ENCODE peak calls at places on chromosome 13, in seven cellular contexts. W is LNCaP clone FGC; J is lower lobe of right lung; T is neural progenitor cell; N is stimulated activated CD4-positive, alpha-beta T cell treated with anti-CD3 and anti-CD28 coated beads, TNF-alpha, amount 100 ng/mL, for 24 hours; G is GM13977; U is germinal center. C is an unnamed sample.
A peak's percentile ranks its signal among the peaks of the same experiment; 100 is the strongest.

GRCh38 chr13:105572401-105572800 is 963.1 kb downstream of the EFNB2 start:
- DNase-seq in W (no peak), J (no peak), T (no peak), N (no peak), G (no peak), U (no peak), C (peak; percentile 24)

GRCh38 chr13:48246097-48246496 is 13.1 kb downstream of the ITM2B start:
- DNase-seq in W (no peak), J (no peak), T (no peak), N (no peak), G (no peak), U (no peak), C (no peak)

GRCh38 chr13:25881946-25882574 is 169.8 kb downstream of the SHISA2 start:
- DNase-seq in W (no peak), J (no peak), T (peak; percentile 91), N (no peak), G (no peak), U (no peak), C (peak; percentile 87)

GRCh38 chr13:105643966-105644365 is 891.5 kb downstream of the EFNB2 start:
- DNase-seq in W (no peak), J (no peak), T (no peak), N (no peak), G (no peak), U (no peak), C (no peak)

GRCh38 chr13:82878536-82878935 is 1003.7 kb downstream of the SLITRK1 start:
- DNase-seq in W (peak; percentile 71), J (no peak), T (no peak), N (no peak), G (no peak), U (no peak), C (peak; percentile 66)

GRCh38 chr13:113923376-113924063 is 50.4 kb downstream of the C13orf46 start:
- DNase-seq in W (no peak), J (no peak), T (no peak), N (no peak), G (no peak), U (no peak), C (no peak)

GRCh38 chr13:113105032-113105993 is at the start of gene F7:
- DNase-seq in W (peak; percentile 11), J (no peak), T (no peak), N (no peak), G (no peak), U (no peak), C (no peak)

GRCh38 chr13:37816276-37816675 is 53.3 kb downstream of the TRPC4 start:
- DNase-seq in W (no peak), J (no peak), T (no peak), N (no peak), G (no peak), U (no peak), C (no peak)

GRCh38 chr13:51397262-51397933 is 55.4 kb downstream of the INTS6 start:
- DNase-seq in W (peak; percentile 83), J (no peak), T (peak; percentile 21), N (no peak), G (no peak), U (no peak), C (peak; percentile 57)

GRCh38 chr13:33933810-33934209 is 115.9 kb downstream of the RFC3 start:
- DNase-seq in W (no peak), J (no peak), T (no peak), N (no peak), G (no peak), U (no peak), C (no peak)

GRCh38 chr13:24827799-24828198 is 63.8 kb downstream of the RNF17 start:
- DNase-seq in W (no peak), J (no peak), T (no peak), N (no peak), G (no peak), U (no peak), C (no peak)

GRCh38 chr13:23965346-23965745 is 68.0 kb upstream of the C1QTNF9B start:
- DNase-seq in W (no peak), J (no peak), T (no peak), N (no peak), G (no peak), U (no peak), C (no peak)

GRCh38 chr13:84121456-84121855 is 239.2 kb upstream of the SLITRK1 start:
- DNase-seq in W (no peak), J (no peak), T (peak; percentile 40), N (no peak), G (no peak), U (no peak), C (peak; percentile 44)

GRCh38 chr13:113083402-113084061 is 22.1 kb upstream of the F7 start:
- DNase-seq in W (peak; percentile 93), J (peak; percentile 87), T (no peak), N (no peak), G (no peak), U (no peak), C (peak; percentile 48)

GRCh38 chr13:111431241-111431640 is 110.8 kb downstream of the TEX29 start:
- DNase-seq in W (no peak), J (no peak), T (no peak), N (no peak), G (no peak), U (no peak), C (no peak)

GRCh38 chr13:88144580-88144979 is 473.4 kb downstream of the SLITRK5 start:
- DNase-seq in W (no peak), J (no peak), T (no peak), N (no peak), G (no peak), U (no peak), C (no peak)

GRCh38 chr13:22061806-22062391 is 391.0 kb downstream of the FGF9 start:
- DNase-seq in W (no peak), J (no peak), T (no peak), N (no peak), G (peak; percentile 39), U (no peak), C (no peak)

GRCh38 chr13:44814836-44815235 is 174.4 kb downstream of the NUFIP1 start:
- DNase-seq in W (no peak), J (no peak), T (no peak), N (no peak), G (no peak), U (no peak), C (no peak)

GRCh38 chr13:106986687-106987434 is 418.9 kb upstream of the ARGLU1 start:
- DNase-seq in W (no peak), J (no peak), T (no peak), N (no peak), G (no peak), U (no peak), C (no peak)

GRCh38 chr13:56886398-56886797 is 254.3 kb upstream of the PRR20A start:
- DNase-seq in W (no peak), J (no peak), T (no peak), N (no peak), G (no peak), U (no peak), C (no peak)

GRCh38 chr13:97347255-97347653 is 86.7 kb upstream of the RAP2A start:
- DNase-seq in W (no peak), J (no peak), T (no peak), N (no peak), G (no peak), U (no peak), C (no peak)

GRCh38 chr13:38409771-38410170 is 60.1 kb downstream of the UFM1 start:
- DNase-seq in W (no peak), J (no peak), T (no peak), N (no peak), G (no peak), U (no peak), C (no peak)

GRCh38 chr13:27289016-27289665 is 18.5 kb downstream of the RASL11A start:
- DNase-seq in W (no peak), J (no peak), T (no peak), N (no peak), G (no peak), U (no peak), C (peak; percentile 45)

C was measured in astrocyte of the hippocampus.